ENCODE peak calls at places on chromosome 22, in ten cellular contexts. One of them, this sample, is unnamed.

GRCh38 chr22:48943567-48944432 is 883.9 kb downstream of the BRD1 start:
- DNase-seq in kidney: no peak
- DNase-seq in transverse colon: peak
- DNase-seq in ovary: no peak
- DNase-seq in lower lobe of right lung: no peak
- DNase-seq in CD4-positive, alpha-beta memory T cell: no peak
- DNase-seq in Peyer's patch: no peak
- DNase-seq in heart right ventricle: no peak
- DNase-seq in stomach: peak
- DNase-seq in aorta: peak
- DNase-seq in this sample: no peak

GRCh38 chr22:36350751-36351594 is 36.8 kb downstream of the MYH9 start:
- DNase-seq in aorta: no peak
- DNase-seq in kidney: peak
- DNase-seq in stomach: no peak
- DNase-seq in ovary: peak
- DNase-seq in heart right ventricle: peak
- DNase-seq in CD4-positive, alpha-beta memory T cell: no peak
- DNase-seq in lower lobe of right lung: no peak
- DNase-seq in transverse colon: no peak
- DNase-seq in Peyer's patch: no peak
- DNase-seq in this sample: no peak

GRCh38 chr22:24178021-24178431 is 3.3 kb upstream of the SUSD2 start:
- DNase-seq in kidney: peak
- DNase-seq in ovary: no peak
- DNase-seq in heart right ventricle: no peak
- DNase-seq in transverse colon: no peak
- DNase-seq in lower lobe of right lung: no peak
- DNase-seq in stomach: no peak
- DNase-seq in Peyer's patch: no peak
- DNase-seq in aorta: no peak
- DNase-seq in CD4-positive, alpha-beta memory T cell: no peak
- DNase-seq in this sample: no peak

GRCh38 chr22:46851941-46852340 is 89.5 kb downstream of the TBC1D22A start:
- DNase-seq in lower lobe of right lung: no peak
- DNase-seq in transverse colon: no peak
- DNase-seq in aorta: no peak
- DNase-seq in Peyer's patch: no peak
- DNase-seq in heart right ventricle: no peak
- DNase-seq in CD4-positive, alpha-beta memory T cell: no peak
- DNase-seq in stomach: no peak
- DNase-seq in kidney: no peak
- DNase-seq in ovary: no peak
- DNase-seq in this sample: no peak

GRCh38 chr22:20566420-20567260 is 59.2 kb downstream of the MED15 start:
- DNase-seq in stomach: peak
- DNase-seq in transverse colon: peak
- DNase-seq in Peyer's patch: peak
- DNase-seq in heart right ventricle: no peak
- DNase-seq in ovary: peak
- DNase-seq in lower lobe of right lung: no peak
- DNase-seq in aorta: peak
- DNase-seq in CD4-positive, alpha-beta memory T cell: peak
- DNase-seq in kidney: no peak
- DNase-seq in this sample: no peak

GRCh38 chr22:46104170-46104880 is 46.0 kb upstream of the PPARA start:
- DNase-seq in heart right ventricle: no peak
- DNase-seq in transverse colon: no peak
- DNase-seq in kidney: no peak
- DNase-seq in Peyer's patch: no peak
- DNase-seq in lower lobe of right lung: no peak
- DNase-seq in aorta: no peak
- DNase-seq in CD4-positive, alpha-beta memory T cell: no peak
- DNase-seq in stomach: peak
- DNase-seq in ovary: peak
- DNase-seq in this sample: peak

GRCh38 chr22:46464701-46465347 is 72.6 kb downstream of the CELSR1 start:
- DNase-seq in kidney: peak
- DNase-seq in transverse colon: no peak
- DNase-seq in ovary: no peak
- DNase-seq in CD4-positive, alpha-beta memory T cell: no peak
- DNase-seq in heart right ventricle: no peak
- DNase-seq in lower lobe of right lung: peak
- DNase-seq in Peyer's patch: no peak
- DNase-seq in stomach: no peak
- DNase-seq in aorta: no peak
- DNase-seq in this sample: no peak

GRCh38 chr22:31393890-31394289 is 5.5 kb upstream of the DRG1 start:
- DNase-seq in kidney: no peak
- DNase-seq in CD4-positive, alpha-beta memory T cell: no peak
- DNase-seq in lower lobe of right lung: no peak
- DNase-seq in aorta: no peak
- DNase-seq in ovary: no peak
- DNase-seq in Peyer's patch: no peak
- DNase-seq in transverse colon: no peak
- DNase-seq in heart right ventricle: no peak
- DNase-seq in stomach: no peak
- DNase-seq in this sample: no peak

GRCh38 chr22:49004484-49005399 is 822.9 kb downstream of the BRD1 start:
- DNase-seq in ovary: no peak
- DNase-seq in aorta: peak
- DNase-seq in Peyer's patch: no peak
- DNase-seq in heart right ventricle: no peak
- DNase-seq in stomach: peak
- DNase-seq in transverse colon: no peak
- DNase-seq in kidney: peak
- DNase-seq in CD4-positive, alpha-beta memory T cell: no peak
- DNase-seq in lower lobe of right lung: no peak
- DNase-seq in this sample: no peak

GRCh38 chr22:44080936-44081853 is 57.1 kb downstream of the PARVB start:
- DNase-seq in Peyer's patch: peak
- DNase-seq in aorta: peak
- DNase-seq in heart right ventricle: peak
- DNase-seq in CD4-positive, alpha-beta memory T cell: peak
- DNase-seq in lower lobe of right lung: peak
- DNase-seq in ovary: peak
- DNase-seq in transverse colon: peak
- DNase-seq in stomach: peak
- DNase-seq in kidney: no peak
- DNase-seq in this sample: peak

GRCh38 chr22:24474649-24475048 is 20.5 kb upstream of the UPB1 start:
- DNase-seq in lower lobe of right lung: no peak
- DNase-seq in aorta: no peak
- DNase-seq in transverse colon: no peak
- DNase-seq in CD4-positive, alpha-beta memory T cell: no peak
- DNase-seq in stomach: no peak
- DNase-seq in Peyer's patch: no peak
- DNase-seq in ovary: no peak
- DNase-seq in kidney: no peak
- DNase-seq in heart right ventricle: no peak
- DNase-seq in this sample: no peak

DNA sequence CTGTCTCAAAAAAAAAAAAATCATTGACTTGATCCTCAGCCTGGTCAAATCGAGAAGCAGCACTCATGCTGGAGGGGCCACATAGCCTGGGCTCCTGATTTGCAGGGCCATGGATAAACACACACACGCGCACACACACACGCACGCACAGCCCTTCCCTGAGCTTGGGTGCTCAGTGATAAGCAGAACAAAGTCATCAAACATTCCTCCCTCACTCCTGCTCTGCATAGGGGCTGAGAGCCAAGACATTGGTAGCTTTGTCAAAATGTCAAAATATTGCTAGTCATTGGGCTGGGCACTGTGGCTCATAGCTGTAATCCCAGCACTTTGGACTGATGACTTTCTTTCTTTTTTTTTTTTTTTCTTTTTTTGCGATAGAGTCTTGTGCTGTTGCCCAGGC is 34.0 kb upstream of the A4GALT start:
- DNase-seq in lower lobe of right lung: no peak
- DNase-seq in ovary: no peak
- DNase-seq in transverse colon: no peak
- DNase-seq in heart right ventricle: no peak
- DNase-seq in kidney: no peak
- DNase-seq in Peyer's patch: no peak
- DNase-seq in aorta: no peak
- DNase-seq in CD4-positive, alpha-beta memory T cell: no peak
- DNase-seq in stomach: peak
- DNase-seq in this sample: peak
- H3K27ac ChIP-seq in lower lobe of right lung: no peak
- H3K27ac ChIP-seq in ovary: no peak
- H3K27ac ChIP-seq in transverse colon: no peak
- H3K27ac ChIP-seq in heart right ventricle: peak
- H3K27ac ChIP-seq in kidney: no peak
- H3K27ac ChIP-seq in Peyer's patch: no peak
- H3K27ac ChIP-seq in aorta: no peak
- H3K27ac ChIP-seq in CD4-positive, alpha-beta memory T cell: no peak
- H3K27ac ChIP-seq in stomach: peak
- H3K27ac ChIP-seq in this sample: peak

GRCh38 chr22:50294319-50294656 is 13.2 kb downstream of the PLXNB2 start:
- DNase-seq in aorta: no peak
- DNase-seq in CD4-positive, alpha-beta memory T cell: no peak
- DNase-seq in stomach: no peak
- DNase-seq in kidney: no peak
- DNase-seq in Peyer's patch: no peak
- DNase-seq in transverse colon: no peak
- DNase-seq in heart right ventricle: no peak
- DNase-seq in ovary: no peak
- DNase-seq in lower lobe of right lung: no peak
- DNase-seq in this sample: no peak

GRCh38 chr22:50289151-50289941 is 18.1 kb downstream of the PLXNB2 start:
- DNase-seq in lower lobe of right lung: no peak
- DNase-seq in stomach: no peak
- DNase-seq in Peyer's patch: no peak
- DNase-seq in CD4-positive, alpha-beta memory T cell: no peak
- DNase-seq in transverse colon: no peak
- DNase-seq in aorta: no peak
- DNase-seq in kidney: no peak
- DNase-seq in heart right ventricle: no peak
- DNase-seq in ovary: no peak
- DNase-seq in this sample: no peak

GRCh38 chr22:50289942-50290630 is 17.4 kb downstream of the PLXNB2 start:
- DNase-seq in Peyer's patch: no peak
- DNase-seq in heart right ventricle: no peak
- DNase-seq in CD4-positive, alpha-beta memory T cell: no peak
- DNase-seq in kidney: no peak
- DNase-seq in transverse colon: no peak
- DNase-seq in stomach: no peak
- DNase-seq in lower lobe of right lung: no peak
- DNase-seq in ovary: no peak
- DNase-seq in aorta: no peak
- DNase-seq in this sample: no peak

GRCh38 chr22:50293441-50294318 is 13.8 kb downstream of the PLXNB2 start:
- DNase-seq in CD4-positive, alpha-beta memory T cell: no peak
- DNase-seq in heart right ventricle: peak
- DNase-seq in stomach: peak
- DNase-seq in aorta: peak
- DNase-seq in ovary: no peak
- DNase-seq in transverse colon: peak
- DNase-seq in lower lobe of right lung: peak
- DNase-seq in Peyer's patch: peak
- DNase-seq in kidney: peak
- DNase-seq in this sample: no peak

DNA sequence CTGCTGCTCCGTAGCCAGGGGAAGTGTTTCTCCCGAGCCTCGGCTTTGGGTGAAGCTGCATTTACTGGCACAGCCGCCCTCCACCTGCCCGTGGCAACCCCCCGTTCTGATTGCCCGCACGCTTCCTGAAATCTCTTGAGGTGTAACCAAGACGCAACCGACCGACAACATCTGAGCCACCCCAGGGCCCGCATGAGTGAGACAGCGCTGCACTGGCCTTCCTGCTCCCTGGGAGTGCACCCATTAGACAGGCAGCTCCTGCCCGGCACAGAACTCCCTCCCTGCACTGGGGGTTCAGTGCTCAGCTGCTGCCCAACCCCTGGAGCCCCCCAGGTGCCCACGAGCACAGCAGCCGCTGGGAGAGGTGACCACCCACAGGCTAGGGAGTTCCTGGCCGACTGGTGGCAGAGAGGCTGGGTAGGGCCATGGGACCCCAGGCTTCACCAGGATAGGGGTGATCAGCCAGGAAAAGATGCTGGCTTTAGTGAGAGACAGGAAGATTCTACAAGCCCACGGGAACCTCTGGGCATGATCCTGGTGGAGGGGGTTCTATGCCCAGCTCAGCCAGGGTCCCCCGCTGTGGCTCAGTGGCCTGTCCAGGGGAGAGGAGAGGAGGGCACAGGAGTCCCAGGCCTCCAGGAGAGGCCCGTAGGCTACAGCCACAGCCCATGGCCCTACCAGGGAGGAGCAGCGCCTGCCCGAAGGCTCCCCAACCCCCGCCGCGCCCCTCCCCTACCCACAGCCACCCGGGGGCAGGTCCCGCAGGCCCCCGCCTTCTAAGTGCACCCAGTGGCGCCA is 14.6 kb downstream of the PLXNB2 start:
- DNase-seq in ovary: no peak
- DNase-seq in CD4-positive, alpha-beta memory T cell: no peak
- DNase-seq in Peyer's patch: no peak
- DNase-seq in transverse colon: no peak
- DNase-seq in stomach: no peak
- DNase-seq in aorta: no peak
- DNase-seq in heart right ventricle: no peak
- DNase-seq in kidney: no peak
- DNase-seq in lower lobe of right lung: no peak
- DNase-seq in this sample: no peak
- H3K27ac ChIP-seq in ovary: peak
- H3K27ac ChIP-seq in CD4-positive, alpha-beta memory T cell: no peak
- H3K27ac ChIP-seq in Peyer's patch: peak
- H3K27ac ChIP-seq in transverse colon: peak
- H3K27ac ChIP-seq in stomach: peak
- H3K27ac ChIP-seq in aorta: no peak
- H3K27ac ChIP-seq in heart right ventricle: peak
- H3K27ac ChIP-seq in kidney: peak
- H3K27ac ChIP-seq in lower lobe of right lung: peak
- H3K27ac ChIP-seq in this sample: no peak

GRCh38 chr22:39666926-39667325 is 96.4 kb downstream of the CACNA1I start:
- DNase-seq in heart right ventricle: no peak
- DNase-seq in lower lobe of right lung: no peak
- DNase-seq in stomach: no peak
- DNase-seq in kidney: no peak
- DNase-seq in ovary: no peak
- DNase-seq in Peyer's patch: no peak
- DNase-seq in CD4-positive, alpha-beta memory T cell: no peak
- DNase-seq in aorta: no peak
- DNase-seq in transverse colon: no peak
- DNase-seq in this sample: no peak
- H3K27ac ChIP-seq in heart right ventricle: no peak
- H3K27ac ChIP-seq in lower lobe of right lung: no peak
- H3K27ac ChIP-seq in stomach: no peak
- H3K27ac ChIP-seq in kidney: no peak
- H3K27ac ChIP-seq in ovary: no peak
- H3K27ac ChIP-seq in Peyer's patch: no peak
- H3K27ac ChIP-seq in CD4-positive, alpha-beta memory T cell: no peak
- H3K27ac ChIP-seq in aorta: no peak
- H3K27ac ChIP-seq in transverse colon: no peak
- H3K27ac ChIP-seq in this sample: no peak

DNA sequence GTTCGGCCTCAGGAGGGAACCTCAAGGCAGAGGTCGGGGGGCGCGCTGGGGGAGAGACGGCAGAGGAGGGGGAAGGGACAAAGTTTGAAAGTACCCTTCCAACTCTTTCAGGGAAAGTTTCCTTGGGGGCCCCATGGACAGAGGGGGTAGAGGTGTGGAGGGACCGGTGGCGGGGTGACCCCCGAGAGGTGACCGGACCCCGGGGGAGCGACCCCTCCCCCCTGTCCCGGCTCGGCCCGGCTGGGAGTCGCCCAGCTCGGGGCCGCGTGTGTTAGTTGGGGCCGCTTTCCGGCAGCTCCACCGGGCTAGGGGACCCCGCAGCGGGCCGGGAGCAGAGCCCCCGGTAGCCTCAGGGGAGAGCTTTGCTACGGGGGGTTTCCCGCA is 3.2 kb upstream of the GCAT start:
- DNase-seq in stomach: no peak
- DNase-seq in heart right ventricle: peak
- DNase-seq in aorta: no peak
- DNase-seq in lower lobe of right lung: no peak
- DNase-seq in ovary: no peak
- DNase-seq in CD4-positive, alpha-beta memory T cell: no peak
- DNase-seq in kidney: no peak
- DNase-seq in transverse colon: no peak
- DNase-seq in Peyer's patch: peak
- DNase-seq in this sample: no peak
- H3K27ac ChIP-seq in stomach: peak
- H3K27ac ChIP-seq in heart right ventricle: peak
- H3K27ac ChIP-seq in aorta: no peak
- H3K27ac ChIP-seq in lower lobe of right lung: peak
- H3K27ac ChIP-seq in ovary: peak
- H3K27ac ChIP-seq in CD4-positive, alpha-beta memory T cell: no peak
- H3K27ac ChIP-seq in kidney: no peak
- H3K27ac ChIP-seq in transverse colon: peak
- H3K27ac ChIP-seq in Peyer's patch: peak
- H3K27ac ChIP-seq in this sample: peak

This sample was measured in adrenal gland.